ENCODE peak calls at places on chromosomes 1 and 21, in seven cellular contexts. H is uterus, Y is gastrocnemius medialis, O is IMR-90, W is HCT116, I is adrenal gland, D is esophagus squamous epithelium. R is an unnamed sample. For H3K27me3, the result is how much of the 10 kb centered on the place peaks cover.

GRCh38 chr1:87252406-87252805 is 76.3 kb upstream of the LMO4 start:
- DNase-seq in D (no peak), I (no peak), H (no peak), W (no peak), O (peak), Y (no peak), R (no peak)

GRCh38 chr1:74245168-74245753 is 10.1 kb downstream of the TNNI3K start:
- DNase-seq in O (no peak), Y (no peak), W (no peak), I (no peak), D (no peak), H (no peak), R (no peak)

GRCh38 chr1:178645157-178645825 is 79.8 kb upstream of the RALGPS2 start:
- DNase-seq in H (no peak), D (no peak), W (no peak), I (no peak), O (peak), Y (no peak), R (no peak)

GRCh38 chr21:25568230-25568629 is 39.1 kb downstream of the MRPL39 start:
- DNase-seq in D (no peak), Y (no peak), O (peak), W (no peak), H (peak), I (peak), R (no peak)

GRCh38 chr1:33988161-33988560 is 124.3 kb downstream of the HMGB4 start:
- DNase-seq in D (no peak), O (no peak), W (no peak), Y (no peak), I (no peak), H (no peak), R (no peak)

GRCh38 chr1:223331929-223332328 is 32.0 kb downstream of the SUSD4 start:
- DNase-seq in O (peak), W (peak), D (no peak), H (no peak), Y (no peak), I (no peak), R (no peak)

GRCh38 chr1:235741294-235741693 is 91.7 kb upstream of the GNG4 start:
- DNase-seq in H (no peak), O (peak), D (no peak), Y (no peak), W (no peak), I (peak), R (no peak)

GRCh38 chr1:96096138-96097011 is 625.2 kb upstream of the PTBP2 start:
- DNase-seq in D (no peak), O (no peak), W (no peak), Y (no peak), I (no peak), H (no peak), R (no peak)

GRCh38 chr1:151710187-151710586 is 6.4 kb downstream of the CELF3 start:
- DNase-seq in H (no peak), W (no peak), I (peak), O (peak), Y (no peak), D (no peak), R (no peak)

GRCh38 chr1:208837242-208837641 is 593.1 kb upstream of the PLXNA2 start:
- DNase-seq in I (no peak), O (no peak), Y (no peak), D (no peak), H (no peak), W (no peak), R (no peak)

GRCh38 chr1:50750021-50750619 is 209.9 kb downstream of the FAF1 start:
- DNase-seq in Y (no peak), I (peak), O (peak), D (no peak), W (peak), H (no peak), R (no peak)

GRCh38 chr1:81174052-81174451 is 626.7 kb upstream of the ADGRL2 start:
- DNase-seq in Y (no peak), I (no peak), O (peak), W (no peak), D (no peak), H (no peak), R (no peak)

GRCh38 chr1:172812118-172812517 is 153.2 kb downstream of the FASLG start:
- DNase-seq in Y (no peak), O (no peak), D (no peak), W (no peak), I (no peak), H (no peak), R (no peak)

GRCh38 chr1:43856188-43856587 is 77.4 kb upstream of the ARTN start:
- DNase-seq in I (no peak), D (no peak), H (no peak), O (no peak), W (no peak), Y (no peak), R (no peak)

GRCh38 chr1:15755643-15756040 is 3.0 kb upstream of the FBLIM1 start:
- DNase-seq in H (no peak), O (no peak), I (peak), W (no peak), Y (no peak), D (no peak), R (no peak)

GRCh38 chr1:33289858-33290154 is 31.1 kb downstream of the A3GALT2 start:
- DNase-seq in O (no peak), W (no peak), Y (no peak), H (no peak), D (no peak), I (no peak), R (no peak)

GRCh38 chr1:202131956-202132821 is 9.5 kb downstream of the GPR37L1 start:
- DNase-seq in I (peak), D (no peak), W (no peak), O (no peak), H (peak), Y (peak), R (no peak)

GRCh38 chr21:37642493-37642892 is 273.8 kb downstream of the KCNJ6 start:
- DNase-seq in O (no peak), Y (no peak), I (peak), W (peak), D (no peak), H (no peak), R (no peak)

GRCh38 chr1:162204883-162205132 is 135.3 kb downstream of the NOS1AP start:
- DNase-seq in Y (no peak), H (no peak), I (no peak), D (no peak), O (no peak), W (no peak), R (no peak)

GRCh38 chr1:58496042-58496441 is 50.5 kb downstream of the OMA1 start:
- DNase-seq in O (no peak), D (no peak), W (no peak), I (no peak), Y (no peak), H (no peak), R (no peak)

GRCh38 chr1:93969371-93969770 is 60.1 kb upstream of the GCLM start:
- DNase-seq in W (no peak), I (no peak), H (no peak), Y (no peak), O (peak), D (no peak), R (no peak)

GRCh38 chr1:201665036-201665435 is 126.1 kb downstream of the NAV1 start:
- DNase-seq in O (no peak), W (no peak), H (no peak), Y (no peak), I (no peak), D (no peak), R (no peak)

GRCh38 chr1:75542818-75543570 is 67.9 kb downstream of the SLC44A5 start:
- DNase-seq in Y (no peak), H (no peak), I (no peak), W (no peak), O (no peak), D (no peak), R (no peak)

GRCh38 chr1:30272288-30273020 is 450.9 kb downstream of the MATN1 start:
- DNase-seq in Y (no peak), W (no peak), H (no peak), D (no peak), I (no peak), O (no peak), R (no peak)

GRCh38 chr1:61079898-61080336 is 2.4 kb upstream of the NFIA start:
- DNase-seq in D (no peak), W (peak), Y (peak), I (peak), O (peak), H (peak), R (peak)

GRCh38 chr1:171061425-171062143 is 29.1 kb upstream of the FMO3 start:
- DNase-seq in Y (no peak), W (no peak), I (no peak), D (no peak), H (no peak), O (peak), R (no peak)

GRCh38 chr1:43750083-43750482 is 42.7 kb downstream of the ST3GAL3 start:
- DNase-seq in D (no peak), H (no peak), I (no peak), W (no peak), Y (no peak), O (peak), R (no peak)

GRCh38 chr1:17538428-17539130 is 919 bp upstream of the ARHGEF10L start:
- DNase-seq in D (no peak), I (no peak), O (peak), H (peak), Y (no peak), W (no peak), R (no peak)

GRCh38 chr1:160779662-160780397 is 16.1 kb upstream of the LY9 start:
- DNase-seq in H (no peak), Y (no peak), O (no peak), I (no peak), W (peak), D (no peak), R (no peak)

DNA sequence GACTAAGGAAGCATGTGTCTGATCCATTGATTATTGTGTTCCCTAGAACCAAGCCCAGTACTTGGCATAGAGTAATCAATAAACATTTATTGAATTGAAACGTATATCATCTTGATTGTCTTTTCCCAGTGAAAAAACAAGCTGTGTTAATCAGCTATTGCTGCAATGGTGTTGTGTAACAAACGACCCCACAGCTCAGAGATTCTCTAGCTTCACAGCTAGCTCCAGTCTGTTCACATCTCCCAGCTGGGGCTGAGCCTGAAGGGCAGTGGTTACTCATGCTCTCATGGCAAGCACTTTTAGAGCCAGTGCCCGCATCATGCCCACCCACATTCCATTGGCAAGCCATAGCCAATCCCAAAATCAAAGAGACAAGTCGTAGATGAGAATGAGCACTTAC is 237.4 kb upstream of the RAB4A start:
- DNase-seq in H (no peak), W (no peak), I (no peak), Y (no peak), D (no peak), O (no peak), R (no peak)
- H3K27me3 ChIP-seq in H (under half), W (under half), I (under half), Y (under half), D (under half), O (under half), R (under half)

GRCh38 chr1:56965916-56966697 is at the start of gene C8B:
- DNase-seq in H (no peak), D (no peak), Y (no peak), W (no peak), I (no peak), O (no peak), R (no peak)
- TF ChIP-seq POLR2A in H (no peak), D (no peak), Y (no peak), W (no peak), I (no peak), O (no peak), R (no peak)

DNA sequence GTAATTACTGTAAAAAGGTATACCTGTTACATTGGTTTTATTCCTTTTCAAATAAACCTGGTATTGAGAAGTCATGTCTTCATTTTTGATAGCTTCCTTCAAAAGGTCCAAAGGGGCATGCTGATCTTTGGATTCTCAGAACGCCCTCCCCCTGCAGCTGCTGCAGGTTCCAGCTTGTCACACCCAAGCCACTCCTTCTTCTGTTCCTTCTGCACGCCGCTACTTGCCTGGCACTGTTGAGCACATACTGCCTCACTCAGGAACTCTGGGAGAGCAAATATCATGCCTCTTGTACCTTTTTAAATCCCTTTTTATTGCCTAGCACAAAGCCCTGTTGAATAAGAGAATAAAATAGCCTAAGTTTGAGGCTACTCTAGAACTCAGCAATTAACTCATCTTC is 136.9 kb downstream of the BARHL2 start:
- DNase-seq in O (no peak), Y (no peak), W (no peak), I (no peak), D (no peak), H (no peak), R (no peak)
- TF ChIP-seq CTCF in O (no peak), Y (no peak), W (no peak), I (no peak), D (no peak), H (no peak), R (no peak)

GRCh38 chr1:247113733-247114271 is 9.6 kb upstream of the ZNF669 start:
- DNase-seq in Y (no peak), D (no peak), I (no peak), W (no peak), O (no peak), H (no peak), R (no peak)
- H3K27me3 ChIP-seq in Y (under half), D (under half), I (under half), W (under half), O (under half), H (under half), R (under half)